ENCODE peak calls at places on chromosomes 1 and 21, in ten cellular contexts. One of them, this sample, is unnamed.

GRCh38 chr1:227841141-227841540 is 25.7 kb downstream of the PRSS38 start:
- DNase-seq in AG04450: no peak
- DNase-seq in esophagus squamous epithelium: no peak
- DNase-seq in lower lobe of right lung: no peak
- DNase-seq in coronary artery: no peak
- DNase-seq in lung: no peak
- DNase-seq in RWPE2: no peak
- DNase-seq in body of pancreas: no peak
- DNase-seq in CD4-positive, CD25-positive, alpha-beta regulatory T cell: no peak
- DNase-seq in neural progenitor cell: no peak
- DNase-seq in this sample: no peak

GRCh38 chr1:23394664-23395063 is 25.0 kb upstream of the ZNF436 start:
- DNase-seq in AG04450: no peak
- DNase-seq in esophagus squamous epithelium: no peak
- DNase-seq in lower lobe of right lung: peak
- DNase-seq in coronary artery: peak
- DNase-seq in lung: peak
- DNase-seq in RWPE2: no peak
- DNase-seq in body of pancreas: peak
- DNase-seq in CD4-positive, CD25-positive, alpha-beta regulatory T cell: no peak
- DNase-seq in neural progenitor cell: peak
- DNase-seq in this sample: peak

GRCh38 chr1:226912587-226913176 is 27.4 kb upstream of the COQ8A start:
- DNase-seq in AG04450: no peak
- DNase-seq in esophagus squamous epithelium: no peak
- DNase-seq in lower lobe of right lung: peak
- DNase-seq in coronary artery: peak
- DNase-seq in lung: peak
- DNase-seq in RWPE2: no peak
- DNase-seq in body of pancreas: peak
- DNase-seq in CD4-positive, CD25-positive, alpha-beta regulatory T cell: peak
- DNase-seq in neural progenitor cell: peak
- DNase-seq in this sample: peak

GRCh38 chr1:89918794-89919155 is 76.1 kb upstream of the ZNF326 start:
- DNase-seq in AG04450: no peak
- DNase-seq in esophagus squamous epithelium: no peak
- DNase-seq in lower lobe of right lung: no peak
- DNase-seq in coronary artery: no peak
- DNase-seq in lung: no peak
- DNase-seq in RWPE2: no peak
- DNase-seq in body of pancreas: no peak
- DNase-seq in CD4-positive, CD25-positive, alpha-beta regulatory T cell: no peak
- DNase-seq in neural progenitor cell: no peak
- DNase-seq in this sample: no peak

GRCh38 chr1:244276646-244277045 is 175.1 kb downstream of the ADSS2 start:
- DNase-seq in AG04450: no peak
- DNase-seq in esophagus squamous epithelium: no peak
- DNase-seq in lower lobe of right lung: no peak
- DNase-seq in coronary artery: no peak
- DNase-seq in lung: no peak
- DNase-seq in RWPE2: no peak
- DNase-seq in body of pancreas: no peak
- DNase-seq in CD4-positive, CD25-positive, alpha-beta regulatory T cell: no peak
- DNase-seq in neural progenitor cell: no peak
- DNase-seq in this sample: no peak

GRCh38 chr21:36532769-36533467 is 53.0 kb upstream of the CLDN14 start:
- DNase-seq in AG04450: no peak
- DNase-seq in esophagus squamous epithelium: no peak
- DNase-seq in lower lobe of right lung: no peak
- DNase-seq in coronary artery: no peak
- DNase-seq in lung: no peak
- DNase-seq in RWPE2: no peak
- DNase-seq in body of pancreas: no peak
- DNase-seq in CD4-positive, CD25-positive, alpha-beta regulatory T cell: no peak
- DNase-seq in neural progenitor cell: no peak
- DNase-seq in this sample: no peak

GRCh38 chr1:24898152-24898908 is 31.7 kb downstream of the RUNX3 start:
- DNase-seq in AG04450: no peak
- DNase-seq in esophagus squamous epithelium: no peak
- DNase-seq in lower lobe of right lung: peak
- DNase-seq in coronary artery: peak
- DNase-seq in lung: peak
- DNase-seq in RWPE2: peak
- DNase-seq in body of pancreas: peak
- DNase-seq in CD4-positive, CD25-positive, alpha-beta regulatory T cell: no peak
- DNase-seq in neural progenitor cell: peak
- DNase-seq in this sample: peak

GRCh38 chr21:42258150-42258884 is 39.4 kb downstream of the ABCG1 start:
- DNase-seq in AG04450: no peak
- DNase-seq in esophagus squamous epithelium: peak
- DNase-seq in lower lobe of right lung: peak
- DNase-seq in coronary artery: no peak
- DNase-seq in lung: peak
- DNase-seq in RWPE2: no peak
- DNase-seq in body of pancreas: peak
- DNase-seq in CD4-positive, CD25-positive, alpha-beta regulatory T cell: peak
- DNase-seq in neural progenitor cell: peak
- DNase-seq in this sample: peak

GRCh38 chr21:14734191-14734590 is 188.1 kb upstream of the SAMSN1 start:
- DNase-seq in AG04450: no peak
- DNase-seq in esophagus squamous epithelium: no peak
- DNase-seq in lower lobe of right lung: no peak
- DNase-seq in coronary artery: no peak
- DNase-seq in lung: no peak
- DNase-seq in RWPE2: no peak
- DNase-seq in body of pancreas: no peak
- DNase-seq in CD4-positive, CD25-positive, alpha-beta regulatory T cell: no peak
- DNase-seq in neural progenitor cell: no peak
- DNase-seq in this sample: no peak
- H3K27ac ChIP-seq in AG04450: no peak
- H3K27ac ChIP-seq in esophagus squamous epithelium: no peak
- H3K27ac ChIP-seq in lower lobe of right lung: no peak
- H3K27ac ChIP-seq in coronary artery: no peak
- H3K27ac ChIP-seq in lung: no peak
- H3K27ac ChIP-seq in RWPE2: no peak
- H3K27ac ChIP-seq in body of pancreas: no peak
- H3K27ac ChIP-seq in CD4-positive, CD25-positive, alpha-beta regulatory T cell: no peak
- H3K27ac ChIP-seq in neural progenitor cell: no peak
- H3K27ac ChIP-seq in this sample: no peak

DNA sequence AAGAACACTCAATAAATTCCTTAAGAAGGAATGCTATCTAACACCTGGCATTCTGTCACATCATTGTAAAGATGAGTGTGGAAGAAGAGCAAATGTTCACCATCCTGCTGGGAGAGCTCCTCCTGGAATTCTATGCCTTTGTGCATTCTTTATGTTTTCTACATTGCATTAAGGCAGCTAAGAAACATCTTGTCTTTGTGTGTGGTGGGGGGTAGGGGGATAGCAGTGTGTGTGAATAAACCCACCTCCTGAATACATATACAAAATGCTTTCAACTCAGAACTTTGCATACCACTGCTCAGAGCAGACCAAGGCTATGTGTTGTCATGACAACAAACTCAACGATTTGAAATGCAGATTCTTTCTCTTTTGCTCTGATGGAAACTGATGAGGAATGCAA is 193.6 kb upstream of the KAZN start:
- DNase-seq in AG04450: no peak
- DNase-seq in esophagus squamous epithelium: no peak
- DNase-seq in lower lobe of right lung: no peak
- DNase-seq in coronary artery: no peak
- DNase-seq in lung: no peak
- DNase-seq in RWPE2: no peak
- DNase-seq in body of pancreas: no peak
- DNase-seq in CD4-positive, CD25-positive, alpha-beta regulatory T cell: no peak
- DNase-seq in neural progenitor cell: no peak
- DNase-seq in this sample: no peak
- H3K4me3 ChIP-seq in AG04450: no peak
- H3K4me3 ChIP-seq in esophagus squamous epithelium: no peak
- H3K4me3 ChIP-seq in lower lobe of right lung: no peak
- H3K4me3 ChIP-seq in coronary artery: no peak
- H3K4me3 ChIP-seq in lung: no peak
- H3K4me3 ChIP-seq in RWPE2: no peak
- H3K4me3 ChIP-seq in body of pancreas: no peak
- H3K4me3 ChIP-seq in CD4-positive, CD25-positive, alpha-beta regulatory T cell: no peak
- H3K4me3 ChIP-seq in neural progenitor cell: no peak
- H3K4me3 ChIP-seq in this sample: no peak

DNA sequence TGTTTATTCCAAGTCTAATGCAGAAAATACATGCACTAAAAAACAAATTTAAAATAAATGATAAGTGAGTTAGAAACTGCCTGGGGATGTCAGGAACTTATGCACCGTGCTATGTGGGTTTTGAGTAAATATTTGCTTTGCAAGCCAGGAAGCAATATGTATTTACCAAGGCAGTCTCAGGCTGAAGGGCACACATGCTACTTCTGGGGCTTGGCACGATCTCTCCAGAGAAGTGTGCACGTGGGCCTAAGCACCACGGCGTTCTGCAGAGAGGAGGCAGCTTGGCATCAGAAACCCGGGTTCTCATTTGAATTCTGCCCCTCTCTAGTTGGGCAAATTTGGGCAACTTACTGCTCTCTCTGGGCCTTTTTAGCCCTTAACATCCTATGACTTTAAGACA is 72.6 kb upstream of the ROR1 start:
- DNase-seq in AG04450: no peak
- DNase-seq in esophagus squamous epithelium: no peak
- DNase-seq in lower lobe of right lung: peak
- DNase-seq in coronary artery: no peak
- DNase-seq in lung: peak
- DNase-seq in RWPE2: no peak
- DNase-seq in body of pancreas: peak
- DNase-seq in CD4-positive, CD25-positive, alpha-beta regulatory T cell: no peak
- DNase-seq in neural progenitor cell: no peak
- DNase-seq in this sample: peak
- H3K27ac ChIP-seq in AG04450: no peak
- H3K27ac ChIP-seq in esophagus squamous epithelium: no peak
- H3K27ac ChIP-seq in lower lobe of right lung: no peak
- H3K27ac ChIP-seq in coronary artery: peak
- H3K27ac ChIP-seq in lung: no peak
- H3K27ac ChIP-seq in RWPE2: no peak
- H3K27ac ChIP-seq in body of pancreas: peak
- H3K27ac ChIP-seq in CD4-positive, CD25-positive, alpha-beta regulatory T cell: no peak
- H3K27ac ChIP-seq in neural progenitor cell: no peak
- H3K27ac ChIP-seq in this sample: no peak

GRCh38 chr1:31937300-31938183 is 626 bp downstream of the PTP4A2 start:
- DNase-seq in AG04450: no peak
- DNase-seq in esophagus squamous epithelium: peak
- DNase-seq in lower lobe of right lung: peak
- DNase-seq in coronary artery: peak
- DNase-seq in lung: peak
- DNase-seq in RWPE2: peak
- DNase-seq in body of pancreas: peak
- DNase-seq in CD4-positive, CD25-positive, alpha-beta regulatory T cell: peak
- DNase-seq in neural progenitor cell: peak
- DNase-seq in this sample: peak

GRCh38 chr1:31939484-31940329 is 1.5 kb upstream of the PTP4A2 start:
- DNase-seq in AG04450: peak
- DNase-seq in esophagus squamous epithelium: no peak
- DNase-seq in lower lobe of right lung: peak
- DNase-seq in coronary artery: peak
- DNase-seq in lung: no peak
- DNase-seq in RWPE2: peak
- DNase-seq in body of pancreas: peak
- DNase-seq in CD4-positive, CD25-positive, alpha-beta regulatory T cell: peak
- DNase-seq in neural progenitor cell: peak
- DNase-seq in this sample: peak

GRCh38 chr1:31936966-31937299 is 1.2 kb downstream of the PTP4A2 start:
- DNase-seq in AG04450: no peak
- DNase-seq in esophagus squamous epithelium: no peak
- DNase-seq in lower lobe of right lung: no peak
- DNase-seq in coronary artery: no peak
- DNase-seq in lung: no peak
- DNase-seq in RWPE2: no peak
- DNase-seq in body of pancreas: no peak
- DNase-seq in CD4-positive, CD25-positive, alpha-beta regulatory T cell: no peak
- DNase-seq in neural progenitor cell: no peak
- DNase-seq in this sample: no peak

GRCh38 chr1:31936278-31936965 is 1.7 kb downstream of the PTP4A2 start:
- DNase-seq in AG04450: no peak
- DNase-seq in esophagus squamous epithelium: no peak
- DNase-seq in lower lobe of right lung: no peak
- DNase-seq in coronary artery: no peak
- DNase-seq in lung: no peak
- DNase-seq in RWPE2: no peak
- DNase-seq in body of pancreas: no peak
- DNase-seq in CD4-positive, CD25-positive, alpha-beta regulatory T cell: no peak
- DNase-seq in neural progenitor cell: no peak
- DNase-seq in this sample: peak

GRCh38 chr1:31938184-31938975 is at the start of gene PTP4A2:
- DNase-seq in AG04450: peak
- DNase-seq in esophagus squamous epithelium: peak
- DNase-seq in lower lobe of right lung: peak
- DNase-seq in coronary artery: peak
- DNase-seq in lung: peak
- DNase-seq in RWPE2: peak
- DNase-seq in body of pancreas: peak
- DNase-seq in CD4-positive, CD25-positive, alpha-beta regulatory T cell: peak
- DNase-seq in neural progenitor cell: peak
- DNase-seq in this sample: peak
- H3K4me3 ChIP-seq in AG04450: peak
- H3K4me3 ChIP-seq in esophagus squamous epithelium: peak
- H3K4me3 ChIP-seq in lower lobe of right lung: peak
- H3K4me3 ChIP-seq in coronary artery: peak
- H3K4me3 ChIP-seq in lung: peak
- H3K4me3 ChIP-seq in RWPE2: peak
- H3K4me3 ChIP-seq in body of pancreas: peak
- H3K4me3 ChIP-seq in CD4-positive, CD25-positive, alpha-beta regulatory T cell: peak
- H3K4me3 ChIP-seq in neural progenitor cell: peak
- H3K4me3 ChIP-seq in this sample: peak

GRCh38 chr1:95506736-95507404 is 272.9 kb downstream of the RWDD3 start:
- DNase-seq in AG04450: no peak
- DNase-seq in esophagus squamous epithelium: no peak
- DNase-seq in lower lobe of right lung: no peak
- DNase-seq in coronary artery: no peak
- DNase-seq in lung: no peak
- DNase-seq in RWPE2: no peak
- DNase-seq in body of pancreas: no peak
- DNase-seq in CD4-positive, CD25-positive, alpha-beta regulatory T cell: no peak
- DNase-seq in neural progenitor cell: no peak
- DNase-seq in this sample: no peak

DNA sequence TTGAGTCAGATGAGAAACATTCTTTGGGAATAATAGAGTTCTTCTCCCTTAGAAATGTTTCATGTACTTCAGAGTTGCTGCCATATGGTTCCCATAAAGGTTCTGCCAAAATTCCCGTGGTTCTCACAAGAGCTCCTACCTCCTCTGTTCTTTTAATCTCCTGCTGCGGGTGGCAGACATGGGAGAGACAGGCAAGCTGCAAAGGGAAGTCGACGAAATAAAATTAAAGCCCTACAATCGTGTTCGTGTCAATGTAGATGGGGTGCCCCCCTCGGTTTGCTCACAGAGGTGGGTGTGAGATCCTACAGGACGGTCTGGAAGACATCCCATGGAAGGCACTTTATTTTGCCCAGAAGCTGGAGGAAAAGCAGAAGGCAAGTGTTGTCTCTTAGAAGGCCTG is 276.0 kb downstream of the RWDD3 start:
- DNase-seq in AG04450: no peak
- DNase-seq in esophagus squamous epithelium: no peak
- DNase-seq in lower lobe of right lung: no peak
- DNase-seq in coronary artery: no peak
- DNase-seq in lung: no peak
- DNase-seq in RWPE2: no peak
- DNase-seq in body of pancreas: no peak
- DNase-seq in CD4-positive, CD25-positive, alpha-beta regulatory T cell: no peak
- DNase-seq in neural progenitor cell: no peak
- DNase-seq in this sample: no peak
- H3K27ac ChIP-seq in AG04450: no peak
- H3K27ac ChIP-seq in esophagus squamous epithelium: no peak
- H3K27ac ChIP-seq in lower lobe of right lung: no peak
- H3K27ac ChIP-seq in coronary artery: no peak
- H3K27ac ChIP-seq in lung: no peak
- H3K27ac ChIP-seq in RWPE2: no peak
- H3K27ac ChIP-seq in body of pancreas: no peak
- H3K27ac ChIP-seq in CD4-positive, CD25-positive, alpha-beta regulatory T cell: no peak
- H3K27ac ChIP-seq in neural progenitor cell: no peak
- H3K27ac ChIP-seq in this sample: no peak